ENCODE peak calls at places on chromosomes 6 and 20, in ten cellular contexts. A is epithelial cell of esophagus, I is heart left ventricle, C is HTR-8/SVneo, Q is astrocyte of the cerebellum, O is ecto neural progenitor cell, X is A549, Y is anterior cingulate cortex, N is RWPE1, P is HFFc6. R is an unnamed sample.

GRCh38 chr6:25010917-25011625 is 75.3 kb upstream of the RIPOR2 start:
- DNase-seq in X (no peak), C (no peak), P (peak), Y (no peak), O (no peak), Q (no peak), A (peak), I (no peak), N (no peak), R (no peak)

GRCh38 chr6:21508753-21509152 is 84.8 kb upstream of the SOX4 start:
- DNase-seq in Q (no peak), O (no peak), P (no peak), N (no peak), A (peak), I (no peak), X (no peak), Y (no peak), C (no peak), R (no peak)

GRCh38 chr20:48604936-48605335 is 222.9 kb downstream of the PREX1 start:
- DNase-seq in I (no peak), P (no peak), C (no peak), A (no peak), Q (no peak), O (no peak), X (no peak), N (no peak), Y (no peak), R (no peak)

GRCh38 chr6:14765753-14766152 is 480.1 kb upstream of the JARID2 start:
- DNase-seq in I (no peak), N (no peak), X (no peak), P (no peak), A (no peak), C (no peak), Q (no peak), Y (no peak), O (no peak), R (no peak)

GRCh38 chr6:126060400-126060799 is 74.1 kb downstream of the TRMT11 start:
- DNase-seq in C (no peak), Q (no peak), P (no peak), N (no peak), A (no peak), O (no peak), Y (no peak), I (no peak), X (no peak), R (no peak)

GRCh38 chr6:152859225-152859624 is 108.6 kb downstream of the VIP start:
- DNase-seq in X (no peak), C (no peak), A (no peak), I (no peak), Q (no peak), O (no peak), N (no peak), P (no peak), Y (no peak), R (no peak)

GRCh38 chr6:15754035-15754705 is 91.3 kb upstream of the DTNBP1 start:
- DNase-seq in Q (no peak), Y (no peak), A (peak), P (peak), N (no peak), X (no peak), C (peak), O (no peak), I (no peak), R (no peak)

GRCh38 chr20:34693414-34693813 is 10.7 kb upstream of the TP53INP2 start:
- DNase-seq in X (no peak), O (no peak), N (no peak), Q (no peak), Y (no peak), A (no peak), C (no peak), P (no peak), I (no peak), R (no peak)

GRCh38 chr20:1301031-1301529 is 27.9 kb downstream of the SDCBP2 start:
- DNase-seq in P (peak), O (no peak), A (peak), X (peak), Y (no peak), C (peak), I (no peak), N (peak), Q (peak), R (no peak)

GRCh38 chr6:40936810-40937209 is 102.2 kb downstream of the UNC5CL start:
- DNase-seq in O (no peak), C (peak), A (peak), X (peak), Q (no peak), P (peak), N (peak), Y (no peak), I (no peak), R (no peak)

GRCh38 chr6:139392834-139393233 is 18.4 kb upstream of the CITED2 start:
- DNase-seq in A (no peak), Q (no peak), O (no peak), P (peak), C (no peak), X (no peak), Y (no peak), N (no peak), I (no peak), R (no peak)

GRCh38 chr6:160133441-160134336 is 12.1 kb downstream of the SLC22A1 start:
- DNase-seq in A (no peak), Q (no peak), I (no peak), P (no peak), O (no peak), N (no peak), Y (no peak), C (no peak), X (no peak), R (no peak)

GRCh38 chr6:29725981-29726380 is 2.7 kb downstream of the HLA-F start:
- DNase-seq in X (no peak), A (no peak), Y (no peak), O (no peak), Q (no peak), P (no peak), C (no peak), N (no peak), I (no peak), R (no peak)

GRCh38 chr6:15017251-15017650 is 228.6 kb upstream of the JARID2 start:
- DNase-seq in Q (no peak), A (peak), Y (no peak), P (no peak), I (no peak), N (no peak), C (no peak), X (no peak), O (peak), R (peak)

GRCh38 chr20:58661298-58662141 is 10.4 kb downstream of the STX16 start:
- DNase-seq in Q (no peak), P (no peak), C (no peak), X (no peak), I (no peak), Y (no peak), O (no peak), A (no peak), N (no peak), R (no peak)

GRCh38 chr6:487956-488355 is 96.4 kb downstream of the IRF4 start:
- DNase-seq in X (no peak), O (no peak), Y (peak), A (no peak), N (no peak), I (no peak), Q (no peak), P (no peak), C (no peak), R (peak)

GRCh38 chr6:111770263-111771083 is 102.8 kb downstream of the FYN start:
- DNase-seq in Y (no peak), P (no peak), I (no peak), Q (no peak), C (no peak), A (no peak), N (no peak), O (no peak), X (no peak), R (no peak)

GRCh38 chr6:43226192-43226851 is 3.0 kb downstream of the DNPH1 start:
- DNase-seq in Q (no peak), N (no peak), O (no peak), P (no peak), C (no peak), I (no peak), A (no peak), Y (no peak), X (no peak), R (no peak)

GRCh38 chr6:117498159-117498558 is 15.7 kb downstream of the DCBLD1 start:
- DNase-seq in Y (no peak), Q (no peak), N (peak), C (peak), O (no peak), P (peak), A (peak), I (no peak), X (peak), R (no peak)

GRCh38 chr20:51569815-51570741 is 27.6 kb upstream of the NFATC2 start:
- DNase-seq in A (peak), Q (no peak), C (no peak), N (peak), I (peak), Y (no peak), O (no peak), P (no peak), X (peak), R (no peak)

GRCh38 chr6:104526383-104526782 is 333.3 kb downstream of the HACE1 start:
- DNase-seq in O (no peak), C (no peak), P (no peak), I (no peak), A (no peak), N (no peak), Y (no peak), X (no peak), Q (no peak), R (no peak)

GRCh38 chr20:46562373-46563169 is 12.1 kb upstream of the OCSTAMP start:
- DNase-seq in X (peak), P (peak), I (peak), N (peak), Q (peak), Y (peak), C (peak), A (peak), O (peak), R (peak)

GRCh38 chr6:122730775-122731386 is 48.6 kb upstream of the FABP7 start:
- DNase-seq in I (no peak), A (peak), N (peak), P (peak), X (peak), Y (no peak), Q (peak), O (no peak), C (peak), R (no peak)

GRCh38 chr6:25169551-25170335 is 109.4 kb upstream of the CARMIL1 start:
- DNase-seq in P (peak), Y (no peak), Q (peak), I (no peak), X (no peak), C (no peak), O (no peak), A (no peak), N (no peak), R (no peak)

GRCh38 chr20:62326959-62327725 is 24.3 kb downstream of the ADRM1 start:
- DNase-seq in I (no peak), C (no peak), A (no peak), N (no peak), X (no peak), P (no peak), Y (no peak), Q (no peak), O (no peak), R (no peak)

GRCh38 chr6:146183831-146184230 is 155.0 kb downstream of the GRM1 start:
- DNase-seq in O (no peak), C (no peak), X (no peak), I (no peak), A (no peak), N (no peak), Y (no peak), Q (no peak), P (no peak), R (no peak)

GRCh38 chr6:149331043-149331807 is 13.7 kb downstream of the TAB2 start:
- DNase-seq in N (no peak), I (no peak), A (peak), Q (no peak), C (no peak), P (no peak), X (no peak), O (no peak), Y (no peak), R (no peak)

GRCh38 chr6:167796668-167797031 is 30.1 kb upstream of the AFDN start:
- DNase-seq in N (no peak), Q (no peak), X (no peak), A (no peak), P (no peak), O (no peak), C (no peak), I (peak), Y (no peak), R (no peak)

R was measured in frontal cortex.